ENCODE peak calls at places on chromosomes 4 and X, in five cellular contexts. One of them, this sample, is unnamed.

GRCh38 chrX:140050906-140051305 is 85.6 kb upstream of the CXorf66 start:
- DNase-seq in ovary: no peak
- DNase-seq in psoas muscle: no peak
- DNase-seq in AG10803: peak
- DNase-seq in OCI-LY7: no peak
- DNase-seq in this sample: no peak

GRCh38 chr4:147682755-147683154 is 1.2 kb downstream of the PRMT9 start:
- DNase-seq in AG10803: no peak
- DNase-seq in OCI-LY7: no peak
- DNase-seq in psoas muscle: no peak
- DNase-seq in ovary: no peak
- DNase-seq in this sample: no peak

GRCh38 chr4:83083925-83084475 is 30.5 kb downstream of the PLAC8 start:
- DNase-seq in psoas muscle: no peak
- DNase-seq in ovary: no peak
- DNase-seq in OCI-LY7: no peak
- DNase-seq in AG10803: no peak
- DNase-seq in this sample: no peak

GRCh38 chr4:55668449-55668848 is 32.4 kb upstream of the NMU start:
- DNase-seq in AG10803: no peak
- DNase-seq in ovary: no peak
- DNase-seq in OCI-LY7: no peak
- DNase-seq in psoas muscle: no peak
- DNase-seq in this sample: no peak

GRCh38 chr4:32189788-32190187 is 1469.6 kb downstream of the PCDH7 start:
- DNase-seq in AG10803: no peak
- DNase-seq in OCI-LY7: no peak
- DNase-seq in psoas muscle: no peak
- DNase-seq in ovary: no peak
- DNase-seq in this sample: no peak

GRCh38 chrX:131199086-131199485 is 90.0 kb downstream of the IGSF1 start:
- DNase-seq in ovary: no peak
- DNase-seq in psoas muscle: no peak
- DNase-seq in AG10803: no peak
- DNase-seq in OCI-LY7: no peak
- DNase-seq in this sample: no peak

GRCh38 chr4:111066447-111066846 is 443.6 kb upstream of the PITX2 start:
- DNase-seq in psoas muscle: no peak
- DNase-seq in AG10803: peak
- DNase-seq in OCI-LY7: no peak
- DNase-seq in ovary: no peak
- DNase-seq in this sample: no peak

GRCh38 chrX:38968344-38968743 is 167.1 kb downstream of the MID1IP1 start:
- DNase-seq in ovary: no peak
- DNase-seq in psoas muscle: no peak
- DNase-seq in OCI-LY7: no peak
- DNase-seq in AG10803: peak
- DNase-seq in this sample: no peak

GRCh38 chr4:185717018-185717726 is 94.8 kb downstream of the SORBS2 start:
- DNase-seq in OCI-LY7: no peak
- DNase-seq in ovary: no peak
- DNase-seq in AG10803: no peak
- DNase-seq in psoas muscle: no peak
- DNase-seq in this sample: no peak

GRCh38 chrX:153670748-153671588 is 2.6 kb downstream of the PNCK start:
- DNase-seq in OCI-LY7: no peak
- DNase-seq in AG10803: no peak
- DNase-seq in psoas muscle: no peak
- DNase-seq in ovary: no peak
- DNase-seq in this sample: no peak

GRCh38 chrX:15438332-15438731 is 54.1 kb upstream of the VEGFD start:
- DNase-seq in ovary: no peak
- DNase-seq in OCI-LY7: no peak
- DNase-seq in psoas muscle: no peak
- DNase-seq in AG10803: no peak
- DNase-seq in this sample: no peak

GRCh38 chr4:5821665-5822358 is 71.1 kb downstream of the CRMP1 start:
- DNase-seq in AG10803: no peak
- DNase-seq in psoas muscle: no peak
- DNase-seq in OCI-LY7: no peak
- DNase-seq in ovary: no peak
- DNase-seq in this sample: no peak

GRCh38 chr4:161522031-161522430 is 641.8 kb downstream of the FSTL5 start:
- DNase-seq in OCI-LY7: no peak
- DNase-seq in ovary: no peak
- DNase-seq in psoas muscle: no peak
- DNase-seq in AG10803: no peak
- DNase-seq in this sample: no peak

GRCh38 chr4:111213520-111213919 is 590.6 kb upstream of the PITX2 start:
- DNase-seq in OCI-LY7: no peak
- DNase-seq in ovary: no peak
- DNase-seq in AG10803: peak
- DNase-seq in psoas muscle: no peak
- DNase-seq in this sample: no peak

GRCh38 chr4:138445098-138445497 is 202.9 kb upstream of the SLC7A11 start:
- DNase-seq in AG10803: peak
- DNase-seq in OCI-LY7: no peak
- DNase-seq in psoas muscle: no peak
- DNase-seq in ovary: no peak
- DNase-seq in this sample: no peak

GRCh38 chr4:47785196-47785595 is 52.7 kb downstream of the CORIN start:
- DNase-seq in psoas muscle: no peak
- DNase-seq in OCI-LY7: no peak
- DNase-seq in ovary: no peak
- DNase-seq in AG10803: no peak
- DNase-seq in this sample: no peak

GRCh38 chr4:8238515-8239053 is 31.0 kb upstream of the HTRA3 start:
- DNase-seq in AG10803: no peak
- DNase-seq in OCI-LY7: peak
- DNase-seq in psoas muscle: no peak
- DNase-seq in ovary: no peak
- DNase-seq in this sample: peak
- TF ChIP-seq CTCF in AG10803: peak
- TF ChIP-seq CTCF in OCI-LY7: peak
- TF ChIP-seq CTCF in psoas muscle: peak
- TF ChIP-seq CTCF in ovary: no peak
- TF ChIP-seq CTCF in this sample: peak

GRCh38 chr4:40265910-40266274 is 69.1 kb downstream of the RHOH start:
- DNase-seq in psoas muscle: no peak
- DNase-seq in OCI-LY7: no peak
- DNase-seq in ovary: no peak
- DNase-seq in AG10803: no peak
- DNase-seq in this sample: no peak

GRCh38 chr4:40262079-40262528 is 65.3 kb downstream of the RHOH start:
- DNase-seq in OCI-LY7: no peak
- DNase-seq in AG10803: no peak
- DNase-seq in psoas muscle: no peak
- DNase-seq in ovary: no peak
- DNase-seq in this sample: no peak

GRCh38 chr4:40264497-40264896 is 67.7 kb downstream of the RHOH start:
- DNase-seq in psoas muscle: no peak
- DNase-seq in OCI-LY7: no peak
- DNase-seq in ovary: no peak
- DNase-seq in AG10803: peak
- DNase-seq in this sample: no peak

GRCh38 chr4:40262861-40263260 is 66.0 kb downstream of the RHOH start:
- DNase-seq in OCI-LY7: no peak
- DNase-seq in ovary: no peak
- DNase-seq in AG10803: no peak
- DNase-seq in psoas muscle: no peak
- DNase-seq in this sample: no peak

GRCh38 chr4:40264995-40265909 is 68.4 kb downstream of the RHOH start:
- DNase-seq in ovary: peak
- DNase-seq in OCI-LY7: peak
- DNase-seq in AG10803: no peak
- DNase-seq in psoas muscle: no peak
- DNase-seq in this sample: no peak
- H3K4me3 ChIP-seq in ovary: no peak
- H3K4me3 ChIP-seq in OCI-LY7: no peak
- H3K4me3 ChIP-seq in AG10803: no peak
- H3K4me3 ChIP-seq in psoas muscle: no peak
- H3K4me3 ChIP-seq in this sample: no peak

GRCh38 chr4:118035309-118035708 is 1.0 kb downstream of the NDST3 start:
- DNase-seq in psoas muscle: no peak
- DNase-seq in ovary: no peak
- DNase-seq in OCI-LY7: no peak
- DNase-seq in AG10803: no peak
- DNase-seq in this sample: no peak

GRCh38 chr4:118034061-118034785 is at the start of gene NDST3:
- DNase-seq in AG10803: peak
- DNase-seq in psoas muscle: peak
- DNase-seq in ovary: peak
- DNase-seq in OCI-LY7: no peak
- DNase-seq in this sample: peak

GRCh38 chr4:118032691-118033090 is 1.6 kb upstream of the NDST3 start:
- DNase-seq in OCI-LY7: no peak
- DNase-seq in AG10803: no peak
- DNase-seq in ovary: no peak
- DNase-seq in psoas muscle: no peak
- DNase-seq in this sample: no peak

GRCh38 chr4:118036336-118036735 is 2.0 kb downstream of the NDST3 start:
- DNase-seq in AG10803: no peak
- DNase-seq in ovary: no peak
- DNase-seq in OCI-LY7: no peak
- DNase-seq in psoas muscle: no peak
- DNase-seq in this sample: no peak

DNA sequence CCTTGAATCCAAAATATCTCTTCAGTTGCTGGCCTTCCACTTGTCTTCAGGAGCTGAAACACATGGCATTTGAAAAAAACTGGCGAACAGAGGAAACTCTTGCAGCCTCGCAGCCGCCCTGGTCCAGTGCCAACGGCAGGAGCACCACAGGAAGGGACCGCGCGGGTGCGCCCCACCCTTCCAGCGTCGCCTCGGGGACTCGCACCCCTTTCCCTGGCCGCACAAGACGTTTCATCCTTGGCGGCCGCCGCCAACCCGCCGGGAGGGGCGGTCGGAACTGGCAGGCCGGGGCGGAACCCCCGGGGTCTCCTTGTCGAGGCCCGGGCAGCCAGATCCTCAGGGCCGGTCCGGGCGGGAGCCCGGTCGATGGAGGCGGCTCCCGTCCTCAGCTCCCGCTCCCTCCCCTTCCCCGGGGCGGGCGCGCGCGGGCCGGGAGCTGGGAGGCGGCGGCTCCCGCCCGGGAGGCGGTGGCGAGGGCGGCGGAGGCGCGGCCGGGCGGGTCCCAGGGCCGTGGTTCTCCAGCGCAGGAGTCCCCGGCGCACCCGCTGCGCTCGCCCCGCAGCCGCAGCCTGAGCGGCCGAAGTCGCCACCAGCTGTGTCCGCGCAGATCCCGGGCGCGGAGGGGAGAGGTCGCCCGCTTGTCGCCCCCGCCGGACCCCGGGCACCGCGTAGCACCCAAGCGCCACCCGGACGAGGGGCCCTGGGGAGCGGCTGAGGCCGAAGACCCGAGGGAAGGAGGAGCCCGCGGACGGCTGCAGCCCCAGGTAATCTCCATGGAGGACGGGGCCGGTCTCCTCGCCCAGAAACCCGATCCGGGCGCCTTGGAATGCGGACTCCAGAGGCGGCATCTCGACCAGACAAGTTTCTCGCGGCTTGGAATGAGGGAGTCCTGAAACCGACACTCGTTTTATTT is 882 bp upstream of the NDST3 start:
- DNase-seq in OCI-LY7: no peak
- DNase-seq in AG10803: peak
- DNase-seq in psoas muscle: peak
- DNase-seq in ovary: peak
- DNase-seq in this sample: peak
- TF ChIP-seq CTCF in OCI-LY7: no peak
- TF ChIP-seq CTCF in AG10803: no peak
- TF ChIP-seq CTCF in psoas muscle: no peak
- TF ChIP-seq CTCF in ovary: no peak
- TF ChIP-seq CTCF in this sample: no peak

GRCh38 chrX:148522006-148522405 is 21.6 kb downstream of the AFF2 start:
- DNase-seq in AG10803: no peak
- DNase-seq in OCI-LY7: peak
- DNase-seq in psoas muscle: no peak
- DNase-seq in ovary: no peak
- DNase-seq in this sample: no peak
- H3K4me3 ChIP-seq in AG10803: no peak
- H3K4me3 ChIP-seq in OCI-LY7: peak
- H3K4me3 ChIP-seq in psoas muscle: no peak
- H3K4me3 ChIP-seq in ovary: no peak
- H3K4me3 ChIP-seq in this sample: no peak

GRCh38 chr4:22237155-22237751 is 278.6 kb downstream of the ADGRA3 start:
- DNase-seq in OCI-LY7: no peak
- DNase-seq in AG10803: no peak
- DNase-seq in ovary: no peak
- DNase-seq in psoas muscle: no peak
- DNase-seq in this sample: peak
- TF ChIP-seq CTCF in OCI-LY7: peak
- TF ChIP-seq CTCF in AG10803: no peak
- TF ChIP-seq CTCF in ovary: no peak
- TF ChIP-seq CTCF in psoas muscle: peak
- TF ChIP-seq CTCF in this sample: peak

DNA sequence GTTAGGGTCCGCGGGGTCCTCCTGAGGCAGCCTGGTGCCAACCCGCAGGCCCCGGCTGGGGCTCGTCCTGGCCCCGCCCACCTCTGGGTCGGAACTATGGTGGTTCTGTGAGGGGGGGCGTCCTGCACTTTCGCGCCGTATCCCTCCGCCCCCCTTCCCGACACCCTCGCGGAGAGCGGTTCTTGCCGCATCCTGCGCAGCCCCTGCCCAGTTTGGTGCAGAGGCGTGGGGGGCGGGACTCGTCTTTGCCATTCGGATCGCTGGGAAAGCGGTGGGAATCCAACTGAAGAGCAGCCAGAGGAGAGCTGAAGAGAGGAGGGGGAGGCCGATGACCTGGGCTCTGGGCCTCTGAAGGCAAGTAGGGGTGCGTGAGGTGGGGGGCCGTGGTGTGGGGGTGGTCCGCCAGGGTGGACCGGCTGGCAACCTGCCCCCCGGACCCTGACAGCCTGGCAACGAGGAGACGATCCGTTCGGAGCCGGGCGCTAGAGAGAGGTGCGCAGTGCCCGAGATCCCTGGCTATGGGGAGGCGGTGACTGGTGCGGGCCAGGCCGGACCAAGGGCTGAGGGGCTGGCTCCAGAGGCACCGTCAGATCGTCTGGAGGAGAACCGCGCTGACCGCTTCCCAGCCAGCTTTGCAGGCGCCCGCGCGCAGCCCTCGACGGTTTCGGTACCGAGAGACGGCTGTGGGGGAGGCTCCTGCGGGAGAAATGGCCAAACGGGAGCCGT is at the start of gene GPRASP1:
- DNase-seq in psoas muscle: peak
- DNase-seq in AG10803: peak
- DNase-seq in ovary: peak
- DNase-seq in OCI-LY7: no peak
- DNase-seq in this sample: peak
- H3K4me3 ChIP-seq in psoas muscle: peak
- H3K4me3 ChIP-seq in AG10803: peak
- H3K4me3 ChIP-seq in ovary: peak
- H3K4me3 ChIP-seq in OCI-LY7: no peak
- H3K4me3 ChIP-seq in this sample: peak

GRCh38 chrX:113728937-113729336 is 854.9 kb upstream of the HTR2C start:
- DNase-seq in OCI-LY7: no peak
- DNase-seq in AG10803: no peak
- DNase-seq in psoas muscle: no peak
- DNase-seq in ovary: no peak
- DNase-seq in this sample: no peak
- TF ChIP-seq CTCF in OCI-LY7: no peak
- TF ChIP-seq CTCF in AG10803: no peak
- TF ChIP-seq CTCF in psoas muscle: no peak
- TF ChIP-seq CTCF in ovary: no peak
- TF ChIP-seq CTCF in this sample: no peak